ENCODE peak calls at places on chromosomes 6 and 20, in four cellular contexts. A is upper lobe of left lung, N is astrocyte of the cerebellum, C is foreskin fibroblast. O is an unnamed sample.

GRCh38 chr6:5190467-5190866 is 70.3 kb downstream of the LYRM4 start:
- DNase-seq in A (no peak), N (peak), C (peak), O (no peak)

GRCh38 chr6:150068786-150069648 is at the start of gene ULBP3:
- DNase-seq in A (peak), N (peak), C (peak), O (peak)

GRCh38 chr6:143060806-143061596 is at the start of gene AIG1:
- DNase-seq in A (peak), N (no peak), C (no peak), O (peak)

GRCh38 chr6:166774292-166774691 is 147.2 kb upstream of the RPS6KA2 start:
- DNase-seq in A (no peak), N (no peak), C (no peak), O (no peak)

GRCh38 chr6:79756496-79756895 is 125.4 kb downstream of the SH3BGRL2 start:
- DNase-seq in A (no peak), N (no peak), C (no peak), O (no peak)

GRCh38 chr20:43959079-43959919 is 44.6 kb downstream of the TOX2 start:
- DNase-seq in A (no peak), N (peak), C (no peak), O (no peak)

GRCh38 chr6:148548749-148549140 is 198.1 kb upstream of the UST start:
- DNase-seq in A (no peak), N (no peak), C (no peak), O (no peak)

GRCh38 chr6:105781248-105781647 is 304.9 kb upstream of the PRDM1 start:
- DNase-seq in A (no peak), N (no peak), C (no peak), O (no peak)

GRCh38 chr6:169832247-169832948 is 81.0 kb downstream of the ERMARD start:
- DNase-seq in A (no peak), N (no peak), C (no peak), O (no peak)

GRCh38 chr6:158233214-158233795 is 65.2 kb downstream of the GTF2H5 start:
- DNase-seq in A (no peak), N (no peak), C (no peak), O (no peak)

GRCh38 chr20:36644713-36645109 is 1.3 kb downstream of the SLA2 start:
- DNase-seq in A (no peak), N (no peak), C (no peak), O (no peak)

GRCh38 chr20:51434556-51435256 is 107.8 kb downstream of the NFATC2 start:
- DNase-seq in A (no peak), N (no peak), C (peak), O (no peak)

GRCh38 chr6:3211681-3212080 is 15.8 kb downstream of the TUBB2B start:
- DNase-seq in A (no peak), N (no peak), C (no peak), O (no peak)

GRCh38 chr6:43090557-43090952 is 14.4 kb downstream of the PTK7 start:
- DNase-seq in A (no peak), N (no peak), C (no peak), O (no peak)

GRCh38 chr6:13916230-13916944 is 8.4 kb upstream of the RNF182 start:
- DNase-seq in A (no peak), N (peak), C (no peak), O (no peak)

GRCh38 chr6:69835414-69836179 is 30.8 kb upstream of the COL19A1 start:
- DNase-seq in A (no peak), N (peak), C (peak), O (no peak)

GRCh38 chr6:139533166-139533565 is 158.7 kb upstream of the CITED2 start:
- DNase-seq in A (no peak), N (no peak), C (peak), O (no peak)

GRCh38 chr6:3088446-3088845 is 20.2 kb downstream of the RIPK1 start:
- DNase-seq in A (no peak), N (no peak), C (no peak), O (no peak)

GRCh38 chr6:142848156-142848555 is 96.8 kb downstream of the HIVEP2 start:
- DNase-seq in A (no peak), N (no peak), C (no peak), O (no peak)

GRCh38 chr6:49806145-49806544 is 19.1 kb upstream of the PGK2 start:
- DNase-seq in A (no peak), N (no peak), C (no peak), O (no peak)

GRCh38 chr6:169896826-169897456 is 145.5 kb downstream of the ERMARD start:
- DNase-seq in A (peak), N (no peak), C (no peak), O (peak)

GRCh38 chr6:149233056-149233715 is 84.3 kb upstream of the TAB2 start:
- DNase-seq in A (no peak), N (peak), C (peak), O (no peak)

GRCh38 chr6:162234631-162235030 is 492.9 kb downstream of the PRKN start:
- DNase-seq in A (no peak), N (no peak), C (no peak), O (no peak)

GRCh38 chr6:139699335-139699734 is 324.9 kb upstream of the CITED2 start:
- DNase-seq in A (no peak), N (no peak), C (peak), O (no peak)

GRCh38 chr6:131909408-131910218 is 41.6 kb downstream of the CCN2 start:
- DNase-seq in A (no peak), N (peak), C (peak), O (peak)

GRCh38 chr6:116246089-116246488 is 7.8 kb downstream of the TSPYL4 start:
- DNase-seq in A (no peak), N (peak), C (no peak), O (no peak)

GRCh38 chr6:63926258-63926657 is 290.7 kb downstream of the PHF3 start:
- DNase-seq in A (no peak), N (no peak), C (no peak), O (no peak)

GRCh38 chr6:128516514-128516898 is 3.9 kb downstream of the PTPRK start:
- DNase-seq in A (no peak), N (no peak), C (no peak), O (no peak)

GRCh38 chr6:154766993-154767392 is 33.8 kb downstream of the SCAF8 start:
- DNase-seq in A (no peak), N (peak), C (no peak), O (no peak)

GRCh38 chr6:45845546-45845945 is 170.1 kb downstream of the CLIC5 start:
- DNase-seq in A (no peak), N (no peak), C (peak), O (no peak)

GRCh38 chr6:113842165-113842564 is 15.0 kb upstream of the MARCKS start:
- DNase-seq in A (no peak), N (peak), C (no peak), O (no peak)
- TF ChIP-seq CTCF in A (no peak), N (no peak), C (no peak), O (no peak)

DNA sequence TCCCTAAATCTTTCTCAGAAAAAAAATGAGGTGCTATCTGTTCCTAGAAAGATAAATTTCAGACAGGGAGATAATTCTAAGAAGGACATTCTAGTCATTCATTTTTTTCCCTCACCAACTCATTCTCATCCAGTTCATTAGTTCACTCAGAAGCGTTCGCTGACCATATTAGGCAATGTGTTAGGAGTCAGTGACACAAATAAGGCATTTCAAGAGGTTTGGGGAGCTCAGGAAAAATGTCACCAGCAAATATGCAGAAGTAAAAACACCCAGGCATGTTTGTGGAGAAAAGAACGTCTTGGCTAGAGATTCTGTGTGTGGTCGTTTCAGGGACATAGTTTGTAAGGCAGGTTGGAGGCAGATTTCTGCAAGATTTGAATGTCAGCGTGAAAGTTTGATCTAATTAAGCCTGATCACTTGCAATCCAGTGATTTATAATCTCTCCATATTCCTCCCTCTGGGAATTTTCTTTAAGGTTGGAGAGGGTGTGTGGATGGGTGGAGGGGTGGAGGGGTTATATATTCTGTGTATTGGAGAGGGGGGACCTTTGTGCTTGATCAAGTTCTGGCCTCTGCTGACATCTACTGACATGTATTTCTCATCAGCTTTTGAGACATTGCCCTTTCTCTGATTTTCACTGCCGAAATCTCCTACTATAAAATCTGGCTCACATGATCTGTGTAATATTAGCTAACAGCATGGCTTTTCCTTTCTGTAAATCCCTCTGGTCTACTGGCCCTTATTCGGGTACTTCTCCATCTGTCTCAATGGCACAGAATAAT is 3.6 kb downstream of the MYCT1 start:
- DNase-seq in A (no peak), N (no peak), C (no peak), O (no peak)
- TF ChIP-seq CTCF in A (no peak), N (no peak), C (no peak), O (no peak)

DNA sequence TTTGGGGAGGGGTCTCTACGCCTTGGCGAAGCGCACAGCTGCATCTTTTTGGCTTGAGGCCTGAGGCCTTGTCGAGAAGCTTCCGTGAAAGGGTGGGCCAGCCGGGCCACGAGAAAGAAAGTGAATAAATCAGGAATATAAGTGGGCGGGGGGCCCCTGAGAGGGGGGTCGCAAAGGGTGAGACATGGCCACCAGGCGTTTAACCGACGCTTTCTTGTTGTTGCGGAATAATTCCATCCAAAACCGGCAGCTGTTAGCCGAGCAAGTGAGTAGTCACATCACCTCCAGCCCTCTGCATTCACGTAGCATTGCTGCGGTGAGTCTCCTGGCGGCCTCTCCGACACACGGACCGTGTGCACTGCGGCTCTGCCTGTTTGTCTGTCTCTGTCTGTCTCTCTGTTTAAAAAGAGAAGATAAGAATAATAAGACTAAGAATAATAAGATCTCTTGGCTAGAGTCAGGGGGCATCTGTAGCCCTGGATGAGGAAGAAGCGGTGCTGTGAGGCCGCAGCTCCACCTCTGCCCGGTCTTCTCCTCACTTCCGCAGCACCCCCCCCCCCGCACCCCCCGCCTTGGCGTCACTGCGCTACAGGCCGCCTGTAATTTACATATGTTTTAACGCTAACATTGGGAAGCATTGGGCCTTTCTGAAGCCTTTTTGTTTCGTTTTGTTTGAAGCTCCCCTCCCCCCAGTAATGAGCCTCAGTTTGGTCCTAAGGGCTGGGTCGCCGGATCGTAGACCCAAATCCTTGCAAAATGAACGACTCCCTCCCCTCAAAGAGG is 931 bp downstream of the STX16 start:
- DNase-seq in A (peak), N (no peak), C (peak), O (no peak)
- TF ChIP-seq CTCF in A (no peak), N (no peak), C (peak), O (peak)

DNA sequence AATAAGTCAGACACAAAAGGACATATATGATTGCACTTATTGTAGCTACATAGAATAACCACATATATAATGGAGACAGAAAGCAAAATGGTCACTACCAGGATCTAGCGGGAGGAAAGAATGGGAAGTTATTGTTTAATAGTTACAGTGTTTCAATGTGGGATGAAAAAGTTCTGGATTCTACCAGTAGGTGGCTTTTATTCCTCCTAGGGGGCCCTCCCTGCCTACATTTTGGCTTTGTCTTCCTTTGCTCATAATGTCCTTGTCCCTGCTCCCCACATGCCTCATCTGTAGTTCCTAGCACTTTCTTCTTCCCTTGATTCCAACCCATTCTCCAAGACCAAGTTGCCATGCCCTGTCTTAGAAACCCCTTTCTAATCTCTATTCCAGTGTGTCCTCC is 16.3 kb downstream of the ZNF133 start:
- DNase-seq in A (no peak), N (no peak), C (no peak), O (no peak)
- TF ChIP-seq CTCF in A (no peak), N (no peak), C (no peak), O (peak)

GRCh38 chr20:297925-298754 is 770 bp downstream of the ZCCHC3 start:
- DNase-seq in A (peak), N (no peak), C (peak), O (no peak)
- TF ChIP-seq CTCF in A (no peak), N (no peak), C (no peak), O (no peak)

GRCh38 chr20:46706242-46706641 is 3.2 kb upstream of the SLC2A10 start:
- DNase-seq in A (no peak), N (no peak), C (no peak), O (no peak)

GRCh38 chr20:46710149-46710913 is 882 bp downstream of the SLC2A10 start:
- DNase-seq in A (no peak), N (no peak), C (no peak), O (no peak)

GRCh38 chr20:46709055-46709458 is 392 bp upstream of the SLC2A10 start:
- DNase-seq in A (no peak), N (no peak), C (no peak), O (no peak)

GRCh38 chr20:46709459-46710148 is at the start of gene SLC2A10:
- DNase-seq in A (peak), N (no peak), C (peak), O (peak)

DNA sequence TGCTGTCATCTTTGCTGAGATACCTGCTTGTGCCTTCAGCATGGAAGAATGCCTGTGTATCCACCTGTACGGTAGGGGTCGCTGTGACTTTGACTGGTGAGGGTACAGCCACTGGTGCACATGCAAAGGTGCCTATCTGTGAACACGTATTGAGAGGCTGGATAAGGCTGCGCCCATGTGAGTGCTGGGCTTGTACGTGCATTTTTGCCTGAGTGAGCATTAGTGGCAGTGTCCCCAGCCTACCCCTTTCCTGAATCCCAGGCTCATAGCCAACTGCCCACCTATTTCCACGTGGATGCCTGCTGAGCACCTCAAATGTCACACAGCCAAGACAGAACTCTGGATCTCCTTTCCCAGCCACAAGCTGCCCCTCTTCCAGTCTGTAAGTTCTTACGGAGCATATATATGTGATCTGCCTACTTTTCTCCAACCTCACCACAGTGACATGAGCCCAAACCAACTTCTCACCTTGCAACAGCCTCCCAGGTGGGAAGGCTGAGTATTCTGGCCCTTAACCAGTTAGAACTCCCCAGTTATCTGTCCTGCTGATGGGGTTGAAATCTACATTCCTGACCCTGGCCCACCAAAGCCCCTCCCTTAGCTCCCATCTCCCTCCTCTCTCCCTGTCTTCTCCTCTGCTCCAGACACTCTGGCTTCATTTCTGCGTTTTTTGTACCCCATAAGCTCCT is 1.1 kb upstream of the SLC2A10 start:
- DNase-seq in A (no peak), N (no peak), C (no peak), O (no peak)
- TF ChIP-seq CTCF in A (no peak), N (peak), C (no peak), O (peak)

GRCh38 chr6:71190809-71191208 is 97.8 kb upstream of the OGFRL1 start:
- DNase-seq in A (no peak), N (peak), C (peak), O (no peak)
- TF ChIP-seq CTCF in A (no peak), N (no peak), C (peak), O (peak)

GRCh38 chr20:48350291-48350988 is 477.4 kb downstream of the PREX1 start:
- DNase-seq in A (no peak), N (no peak), C (no peak), O (no peak)
- TF ChIP-seq CTCF in A (no peak), N (peak), C (no peak), O (peak)

DNA sequence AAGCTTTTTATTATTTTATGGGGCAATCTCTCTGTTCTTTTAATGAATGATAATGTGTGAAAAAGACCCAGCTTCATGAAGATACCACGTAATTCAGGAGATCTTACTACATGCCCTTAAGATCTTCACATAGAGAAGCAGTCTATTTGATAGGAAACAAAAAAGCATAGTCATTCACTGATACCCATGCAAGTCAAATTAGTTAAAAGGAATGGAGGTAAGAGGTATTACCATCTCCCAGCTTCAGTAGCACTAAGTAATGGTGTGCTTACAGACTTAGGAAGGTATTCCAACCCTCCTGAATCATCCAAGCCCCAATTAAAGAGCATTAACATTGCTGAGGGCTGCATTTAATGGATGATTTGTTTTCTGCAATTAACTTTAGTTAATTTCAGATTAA is 364.7 kb downstream of the SYNE1 start:
- DNase-seq in A (no peak), N (no peak), C (no peak), O (no peak)
- TF ChIP-seq CTCF in A (no peak), N (no peak), C (no peak), O (no peak)

O was measured in type B pancreatic cell.